ENCODE peak calls at places on chromosomes 13 and 19, in eight cellular contexts. O, N, W, Q, D, B, H and K are unnamed samples.

GRCh38 chr13:47190696-47191095 is 293.8 kb upstream of the HTR2A start:
- DNase-seq in O (no peak), N (no peak), W (no peak), Q (no peak), D (no peak), B (no peak), H (no peak), K (peak)

GRCh38 chr13:62767473-62767872 is 1351.8 kb upstream of the PCDH20 start:
- DNase-seq in O (no peak), N (no peak), W (no peak), Q (no peak), D (no peak), B (no peak), H (no peak), K (no peak)

GRCh38 chr19:7533281-7533819 is 2.2 kb upstream of the PNPLA6 start:
- DNase-seq in O (no peak), N (no peak), W (no peak), Q (no peak), D (no peak), B (no peak), H (no peak), K (no peak)

GRCh38 chr13:98482476-98483444 is 94.1 kb downstream of the STK24 start:
- DNase-seq in O (peak), N (no peak), W (no peak), Q (peak), D (no peak), B (no peak), H (no peak), K (no peak)

GRCh38 chr19:15195987-15196682 is 4.7 kb downstream of the NOTCH3 start:
- DNase-seq in O (no peak), N (no peak), W (no peak), Q (no peak), D (peak), B (no peak), H (no peak), K (no peak)

GRCh38 chr19:1768248-1768647 is 14.9 kb downstream of the ONECUT3 start:
- DNase-seq in O (no peak), N (no peak), W (no peak), Q (no peak), D (no peak), B (no peak), H (no peak), K (no peak)

GRCh38 chr13:80551650-80552497 is 210.9 kb upstream of the SPRY2 start:
- DNase-seq in O (no peak), N (no peak), W (no peak), Q (no peak), D (no peak), B (no peak), H (no peak), K (no peak)

GRCh38 chr13:67096418-67096817 is 133.7 kb downstream of the PCDH9 start:
- DNase-seq in O (no peak), N (no peak), W (no peak), Q (no peak), D (no peak), B (no peak), H (no peak), K (no peak)

GRCh38 chr19:38012944-38013343 is 105.9 kb downstream of the SIPA1L3 start:
- DNase-seq in O (no peak), N (no peak), W (no peak), Q (no peak), D (no peak), B (no peak), H (no peak), K (no peak)

GRCh38 chr13:107395927-107396757 is 819.2 kb downstream of the LIG4 start:
- DNase-seq in O (no peak), N (no peak), W (no peak), Q (no peak), D (no peak), B (no peak), H (no peak), K (no peak)

GRCh38 chr19:51365211-51366049 is 758 bp downstream of the ETFB start:
- DNase-seq in O (no peak), N (no peak), W (no peak), Q (no peak), D (peak), B (no peak), H (no peak), K (no peak)

GRCh38 chr19:50796128-50796633 is 6.0 kb downstream of the ACP4 start:
- DNase-seq in O (no peak), N (no peak), W (no peak), Q (no peak), D (no peak), B (peak), H (no peak), K (no peak)

GRCh38 chr19:19214892-19215291 is 3.1 kb downstream of the NCAN start:
- DNase-seq in O (no peak), N (peak), W (no peak), Q (peak), D (peak), B (peak), H (no peak), K (no peak)

GRCh38 chr13:32415019-32415418 is 12.9 kb downstream of the N4BP2L1 start:
- DNase-seq in O (no peak), N (peak), W (no peak), Q (no peak), D (no peak), B (peak), H (no peak), K (no peak)

GRCh38 chr19:42352216-42352892 is 26.9 kb downstream of the MEGF8 start:
- DNase-seq in O (peak), N (no peak), W (no peak), Q (no peak), D (peak), B (no peak), H (no peak), K (no peak)

GRCh38 chr19:29484876-29485275 is 40.9 kb upstream of the VSTM2B start:
- DNase-seq in O (peak), N (no peak), W (no peak), Q (peak), D (no peak), B (no peak), H (no peak), K (no peak)

GRCh38 chr19:49502866-49503581 is 6.8 kb downstream of the RPS11 start:
- DNase-seq in O (no peak), N (no peak), W (no peak), Q (no peak), D (peak), B (peak), H (peak), K (peak)

GRCh38 chr13:99959538-99960230 is 11.9 kb downstream of the ZIC5 start:
- DNase-seq in O (no peak), N (no peak), W (no peak), Q (no peak), D (no peak), B (no peak), H (no peak), K (no peak)

GRCh38 chr19:4534836-4535658 is at the start of gene PLIN5:
- DNase-seq in O (peak), N (no peak), W (peak), Q (peak), D (peak), B (peak), H (no peak), K (no peak)

GRCh38 chr19:20879501-20879900 is 43.5 kb upstream of the ZNF85 start:
- DNase-seq in O (no peak), N (no peak), W (no peak), Q (no peak), D (no peak), B (no peak), H (no peak), K (no peak)

GRCh38 chr13:51549050-51549449 is 35.2 kb upstream of the WDFY2 start:
- DNase-seq in O (peak), N (peak), W (no peak), Q (no peak), D (peak), B (no peak), H (no peak), K (no peak)

GRCh38 chr13:41621716-41622508 is 164.6 kb downstream of the RGCC start:
- DNase-seq in O (no peak), N (no peak), W (no peak), Q (no peak), D (no peak), B (no peak), H (no peak), K (no peak)

GRCh38 chr19:13953021-13953531 is 767 bp downstream of the DCAF15 start:
- DNase-seq in O (no peak), N (no peak), W (no peak), Q (peak), D (peak), B (no peak), H (peak), K (no peak)